ENCODE peak calls at places on chromosomes 5 and 9, in five cellular contexts. P is dorsolateral prefrontal cortex; D is NCI-H226; Z is naive thymus-derived CD8-positive, alpha-beta T cell; O is uterus. A is an unnamed sample.

GRCh38 chr5:61159070-61159469 is 3.2 kb downstream of the SMIM15 start:
- DNase-seq in P (no peak), D (no peak), Z (no peak), O (no peak), A (no peak)

GRCh38 chr5:59169101-59169767 is 586.4 kb downstream of the RAB3C start:
- DNase-seq in P (no peak), D (no peak), Z (no peak), O (no peak), A (no peak)

GRCh38 chr9:130243015-130243881 is 22.3 kb upstream of the HMCN2 start:
- DNase-seq in P (peak), D (peak), Z (peak), O (peak), A (peak)

GRCh38 chr5:137960819-137961218 is 71.6 kb downstream of the PKD2L2 start:
- DNase-seq in P (no peak), D (no peak), Z (no peak), O (no peak), A (no peak)

GRCh38 chr5:89255845-89256463 is 373.0 kb upstream of the MEF2C start:
- DNase-seq in P (no peak), D (peak), Z (no peak), O (no peak), A (peak)

GRCh38 chr9:73011956-73012355 is 59.1 kb upstream of the ALDH1A1 start:
- DNase-seq in P (no peak), D (no peak), Z (no peak), O (no peak), A (no peak)

GRCh38 chr5:77957-78804 is 13.8 kb upstream of the PLEKHG4B start:
- DNase-seq in P (no peak), D (peak), Z (no peak), O (no peak), A (peak)

GRCh38 chr9:92482336-92482735 is at the start of gene ASPN:
- DNase-seq in P (no peak), D (no peak), Z (no peak), O (no peak), A (no peak)

GRCh38 chr9:114307323-114308250 is 15.3 kb upstream of the ORM1 start:
- DNase-seq in P (no peak), D (no peak), Z (no peak), O (peak), A (no peak)

GRCh38 chr5:180209137-180209581 is at the start of gene RASGEF1C:
- DNase-seq in P (peak), D (peak), Z (no peak), O (peak), A (peak)

GRCh38 chr5:35470866-35471265 is 146.8 kb upstream of the SPEF2 start:
- DNase-seq in P (no peak), D (no peak), Z (no peak), O (no peak), A (no peak)

GRCh38 chr9:7844283-7844682 is 44.7 kb upstream of the DMAC1 start:
- DNase-seq in P (no peak), D (no peak), Z (no peak), O (no peak), A (no peak)

GRCh38 chr5:83354958-83355357 is 116.6 kb upstream of the VCAN start:
- DNase-seq in P (no peak), D (no peak), Z (no peak), O (no peak), A (no peak)

GRCh38 chr9:29648132-29648531 is 2074.9 kb upstream of the C9orf72 start:
- DNase-seq in P (no peak), D (no peak), Z (no peak), O (no peak), A (no peak)

GRCh38 chr5:137250421-137250820 is 248.7 kb downstream of the SPOCK1 start:
- DNase-seq in P (no peak), D (no peak), Z (no peak), O (no peak), A (no peak)

GRCh38 chr9:95499101-95499676 is 17.6 kb downstream of the PTCH1 start:
- DNase-seq in P (no peak), D (no peak), Z (no peak), O (no peak), A (no peak)

GRCh38 chr9:135463140-135463539 is 16.4 kb upstream of the PPP1R26 start:
- DNase-seq in P (no peak), D (peak), Z (no peak), O (no peak), A (no peak)

GRCh38 chr5:87042554-87042953 is 225.1 kb upstream of the RASA1 start:
- DNase-seq in P (no peak), D (no peak), Z (no peak), O (no peak), A (no peak)

GRCh38 chr5:38023799-38024198 is 184.0 kb upstream of the GDNF start:
- DNase-seq in P (no peak), D (no peak), Z (no peak), O (no peak), A (no peak)

GRCh38 chr5:100186181-100186580 is 349.0 kb upstream of the FAM174A start:
- DNase-seq in P (no peak), D (no peak), Z (no peak), O (no peak), A (no peak)

GRCh38 chr5:150066901-150067396 is 19.4 kb downstream of the CSF1R start:
- DNase-seq in P (no peak), D (peak), Z (peak), O (no peak), A (no peak)

GRCh38 chr5:82661933-82662332 is 383.8 kb upstream of the RPS23 start:
- DNase-seq in P (no peak), D (no peak), Z (no peak), O (no peak), A (no peak)

GRCh38 chr5:85466423-85466822 is 1081.7 kb upstream of the EDIL3 start:
- DNase-seq in P (no peak), D (no peak), Z (no peak), O (no peak), A (no peak)

GRCh38 chr9:96305171-96305570 is 3.2 kb upstream of the HSD17B3 start:
- DNase-seq in P (no peak), D (no peak), Z (no peak), O (no peak), A (no peak)

GRCh38 chr9:3893519-3893918 is 367.7 kb upstream of the RFX3 start:
- DNase-seq in P (no peak), D (no peak), Z (no peak), O (no peak), A (peak)

GRCh38 chr9:116979461-116979860 is 292.4 kb downstream of the TRIM32 start:
- DNase-seq in P (no peak), D (no peak), Z (no peak), O (no peak), A (no peak)

GRCh38 chr5:50923768-50924113 is 257.3 kb downstream of the PARP8 start:
- DNase-seq in P (no peak), D (no peak), Z (no peak), O (no peak), A (no peak)

GRCh38 chr5:1437876-1438559 is 7.2 kb downstream of the SLC6A3 start:
- DNase-seq in P (no peak), D (no peak), Z (no peak), O (no peak), A (no peak)

GRCh38 chr5:72144762-72145161 is 37.5 kb downstream of the MAP1B start:
- DNase-seq in P (no peak), D (no peak), Z (no peak), O (no peak), A (no peak)

GRCh38 chr5:174567506-174568141 is 156.8 kb upstream of the MSX2 start:
- DNase-seq in P (no peak), D (no peak), Z (no peak), O (no peak), A (no peak)

GRCh38 chr9:130707225-130707976 is 13.8 kb downstream of the EXOSC2 start:
- DNase-seq in P (peak), D (no peak), Z (peak), O (peak), A (peak)

GRCh38 chr9:93677641-93678136 is 101.3 kb downstream of the PHF2 start:
- DNase-seq in P (no peak), D (no peak), Z (peak), O (peak), A (no peak)

GRCh38 chr9:98168952-98169488 is 23.4 kb downstream of the CORO2A start:
- DNase-seq in P (peak), D (peak), Z (no peak), O (no peak), A (peak)

A was measured in Caco-2.